ENCODE peak calls at places on chromosomes 12 and 14, in five cellular contexts. One of them, this sample, is unnamed.

GRCh38 chr12:30191701-30192455 is 408.1 kb upstream of the TMTC1 start:
- DNase-seq in HepG2: no peak
- DNase-seq in K562: no peak
- DNase-seq in SK-N-SH: no peak
- DNase-seq in GM12878: no peak
- DNase-seq in this sample: peak; percentile 22

GRCh38 chr14:104187121-104187889 is 48.9 kb downstream of the KIF26A start:
- DNase-seq in HepG2: no peak
- DNase-seq in K562: no peak
- DNase-seq in SK-N-SH: no peak
- DNase-seq in GM12878: no peak
- DNase-seq in this sample: no peak

GRCh38 chr12:42730286-42730685 is 140.7 kb upstream of the PRICKLE1 start:
- DNase-seq in HepG2: no peak
- DNase-seq in K562: no peak
- DNase-seq in SK-N-SH: no peak
- DNase-seq in GM12878: no peak
- DNase-seq in this sample: no peak

GRCh38 chr12:2023365-2023764 is 19.1 kb upstream of the DCP1B start:
- DNase-seq in HepG2: no peak
- DNase-seq in K562: no peak
- DNase-seq in SK-N-SH: no peak
- DNase-seq in GM12878: no peak
- DNase-seq in this sample: no peak

GRCh38 chr12:45789025-45789424 is 59.5 kb downstream of the ARID2 start:
- DNase-seq in HepG2: no peak
- DNase-seq in K562: no peak
- DNase-seq in SK-N-SH: peak; percentile 6
- DNase-seq in GM12878: no peak
- DNase-seq in this sample: no peak

GRCh38 chr12:26029741-26030033 is 71.2 kb downstream of the RASSF8 start:
- DNase-seq in HepG2: no peak
- DNase-seq in K562: no peak
- DNase-seq in SK-N-SH: no peak
- DNase-seq in GM12878: no peak
- DNase-seq in this sample: no peak

GRCh38 chr12:30970559-30971202 is 44.1 kb downstream of the TSPAN11 start:
- DNase-seq in HepG2: no peak
- DNase-seq in K562: no peak
- DNase-seq in SK-N-SH: peak; percentile 77
- DNase-seq in GM12878: no peak
- DNase-seq in this sample: no peak

GRCh38 chr12:40738856-40739255 is 46.6 kb downstream of the CNTN1 start:
- DNase-seq in HepG2: no peak
- DNase-seq in K562: no peak
- DNase-seq in SK-N-SH: no peak
- DNase-seq in GM12878: no peak
- DNase-seq in this sample: no peak

GRCh38 chr12:109595321-109595902 is 21.8 kb downstream of the MVK start:
- DNase-seq in HepG2: no peak
- DNase-seq in K562: no peak
- DNase-seq in SK-N-SH: no peak
- DNase-seq in GM12878: no peak
- DNase-seq in this sample: no peak

GRCh38 chr14:105064721-105065143 is 498 bp downstream of the GPR132 start:
- DNase-seq in HepG2: peak; percentile 36
- DNase-seq in K562: no peak
- DNase-seq in SK-N-SH: peak; percentile 44
- DNase-seq in GM12878: no peak
- DNase-seq in this sample: no peak

GRCh38 chr14:99724196-99724891 is 40.2 kb downstream of the CYP46A1 start:
- DNase-seq in HepG2: no peak
- DNase-seq in K562: no peak
- DNase-seq in SK-N-SH: no peak
- DNase-seq in GM12878: no peak
- DNase-seq in this sample: no peak

GRCh38 chr12:1130164-1130563 is 139.1 kb downstream of the ERC1 start:
- DNase-seq in HepG2: peak; percentile 83
- DNase-seq in K562: peak; percentile 66
- DNase-seq in SK-N-SH: no peak
- DNase-seq in GM12878: no peak
- DNase-seq in this sample: no peak

GRCh38 chr12:69613351-69613750 is 2.6 kb upstream of the LRRC10 start:
- DNase-seq in HepG2: no peak
- DNase-seq in K562: no peak
- DNase-seq in SK-N-SH: no peak
- DNase-seq in GM12878: no peak
- DNase-seq in this sample: no peak

GRCh38 chr12:123027726-123028445 is 47.4 kb downstream of the ARL6IP4 start:
- DNase-seq in HepG2: no peak
- DNase-seq in K562: no peak
- DNase-seq in SK-N-SH: no peak
- DNase-seq in GM12878: no peak
- DNase-seq in this sample: no peak

DNA sequence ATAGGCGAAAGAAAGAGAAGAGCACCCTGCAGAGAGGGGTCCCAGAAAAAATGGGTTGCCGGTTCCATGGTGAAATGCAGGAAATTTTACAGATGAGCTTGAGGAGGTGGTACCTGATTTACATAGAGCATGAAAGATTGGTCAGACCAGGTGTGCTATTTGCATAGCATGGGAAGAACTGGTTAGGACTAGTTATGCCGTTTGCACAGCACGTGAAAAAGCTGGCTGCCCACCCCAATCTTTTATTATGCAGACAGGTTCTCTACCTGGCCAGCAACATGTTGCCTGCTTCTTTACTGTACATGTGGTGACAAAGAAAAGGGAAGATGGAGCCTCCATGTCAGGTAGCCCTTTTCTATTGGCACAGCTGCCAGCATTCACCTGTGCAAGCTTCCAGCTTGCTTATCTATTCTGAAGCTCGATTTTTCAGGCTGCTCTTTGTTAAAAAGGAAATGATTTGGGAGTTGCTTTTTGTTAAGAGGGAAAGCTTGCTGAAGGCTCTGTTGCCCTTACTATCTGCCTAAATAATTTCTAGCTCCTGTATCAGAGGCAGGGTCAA is 62.9 kb upstream of the ELK3 start:
- DNase-seq in HepG2: no peak
- DNase-seq in K562: no peak
- DNase-seq in SK-N-SH: no peak
- DNase-seq in GM12878: no peak
- DNase-seq in this sample: no peak
- TF ChIP-seq FOXM1 in HepG2: no peak
- TF ChIP-seq FOXM1 in K562: no peak
- TF ChIP-seq FOXM1 in SK-N-SH: no peak
- TF ChIP-seq FOXM1 in GM12878: no peak
- TF ChIP-seq FOXM1 in this sample: no peak

GRCh38 chr14:34983148-34983760 is 462 bp downstream of the SRP54 start:
- DNase-seq in HepG2: no peak
- DNase-seq in K562: no peak
- DNase-seq in SK-N-SH: no peak
- DNase-seq in GM12878: no peak
- DNase-seq in this sample: no peak
- TF ChIP-seq FOXM1 in HepG2: no peak
- TF ChIP-seq FOXM1 in K562: no peak
- TF ChIP-seq FOXM1 in SK-N-SH: no peak
- TF ChIP-seq FOXM1 in GM12878: no peak
- TF ChIP-seq FOXM1 in this sample: no peak

DNA sequence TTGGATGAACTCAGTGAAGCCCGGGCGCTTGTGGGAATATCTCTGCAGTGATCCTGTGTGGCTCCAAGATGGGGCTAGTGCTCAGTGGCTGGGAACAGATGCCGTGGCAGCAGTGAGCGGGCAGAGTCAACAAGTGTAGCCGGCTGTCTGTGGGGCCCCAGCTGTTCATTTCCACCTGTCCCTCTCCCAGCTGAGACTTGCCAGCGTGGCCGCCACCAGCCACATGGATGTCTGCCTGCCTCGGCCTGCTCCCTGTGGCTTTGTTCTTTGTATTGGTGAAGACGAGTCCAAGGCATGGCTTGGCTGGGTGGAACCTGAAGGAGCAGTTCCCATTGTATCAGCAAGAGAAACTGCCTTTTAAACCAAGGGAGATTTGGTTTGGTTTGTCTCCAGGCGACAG is 77.3 kb downstream of the NOS1 start:
- DNase-seq in HepG2: no peak
- DNase-seq in K562: no peak
- DNase-seq in SK-N-SH: no peak
- DNase-seq in GM12878: no peak
- DNase-seq in this sample: no peak
- TF ChIP-seq FOXM1 in HepG2: no peak
- TF ChIP-seq FOXM1 in K562: no peak
- TF ChIP-seq FOXM1 in SK-N-SH: no peak
- TF ChIP-seq FOXM1 in GM12878: no peak
- TF ChIP-seq FOXM1 in this sample: no peak

DNA sequence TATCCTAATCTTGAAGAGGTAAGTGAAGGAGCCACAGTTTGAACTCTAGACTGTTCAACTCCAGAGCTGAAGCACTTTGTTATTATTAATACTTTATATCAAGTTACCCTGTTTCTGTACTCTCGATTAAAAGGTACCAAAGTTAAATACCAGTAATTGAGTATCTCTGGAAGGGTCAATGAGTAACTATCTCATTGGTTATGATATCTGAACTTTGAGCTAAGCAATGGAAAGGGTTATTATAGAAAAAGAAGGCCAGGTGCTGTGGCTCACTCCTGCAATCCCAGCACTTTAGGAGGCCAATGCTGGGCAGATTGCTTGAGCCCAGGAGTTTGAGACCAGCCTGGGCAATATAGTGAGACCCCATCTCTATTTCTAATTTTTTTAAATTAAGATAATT is 9.9 kb downstream of the TMEM19 start:
- DNase-seq in HepG2: no peak
- DNase-seq in K562: no peak
- DNase-seq in SK-N-SH: no peak
- DNase-seq in GM12878: no peak
- DNase-seq in this sample: no peak
- TF ChIP-seq FOXM1 in HepG2: no peak
- TF ChIP-seq FOXM1 in K562: no peak
- TF ChIP-seq FOXM1 in SK-N-SH: no peak
- TF ChIP-seq FOXM1 in GM12878: no peak
- TF ChIP-seq FOXM1 in this sample: no peak

GRCh38 chr12:124661382-124661781 is 94.0 kb upstream of the NCOR2 start:
- DNase-seq in HepG2: no peak
- DNase-seq in K562: peak; percentile 23
- DNase-seq in SK-N-SH: peak; percentile 55
- DNase-seq in GM12878: no peak
- DNase-seq in this sample: no peak
- TF ChIP-seq FOXM1 in HepG2: no peak
- TF ChIP-seq FOXM1 in K562: no peak
- TF ChIP-seq FOXM1 in SK-N-SH: no peak
- TF ChIP-seq FOXM1 in GM12878: no peak
- TF ChIP-seq FOXM1 in this sample: no peak

GRCh38 chr14:90467501-90467900 is 70.7 kb downstream of the CALM1 start:
- DNase-seq in HepG2: no peak
- DNase-seq in K562: no peak
- DNase-seq in SK-N-SH: no peak
- DNase-seq in GM12878: no peak
- DNase-seq in this sample: no peak

GRCh38 chr14:90475298-90475697 is 78.5 kb downstream of the CALM1 start:
- DNase-seq in HepG2: no peak
- DNase-seq in K562: no peak
- DNase-seq in SK-N-SH: no peak
- DNase-seq in GM12878: no peak
- DNase-seq in this sample: no peak

DNA sequence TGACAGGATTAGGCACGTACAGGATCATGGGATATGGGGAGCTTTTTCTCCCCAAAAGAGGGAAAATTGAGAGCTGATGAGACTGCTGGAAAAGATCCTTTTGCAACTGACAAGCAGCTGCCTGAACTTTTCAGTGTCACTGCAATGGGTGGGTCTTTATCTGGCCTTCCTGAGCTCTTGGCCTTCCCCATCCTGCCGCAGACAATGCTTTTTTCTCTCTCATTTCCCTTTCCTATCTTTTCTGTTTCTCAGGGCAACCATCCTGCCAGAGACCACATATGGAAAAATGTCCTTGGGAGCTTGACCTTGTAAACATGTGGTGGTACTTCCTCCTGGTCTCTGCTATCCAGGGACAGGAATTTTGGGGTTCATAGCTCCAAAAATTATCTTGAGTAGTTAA is 75.8 kb downstream of the CALM1 start:
- DNase-seq in HepG2: no peak
- DNase-seq in K562: no peak
- DNase-seq in SK-N-SH: no peak
- DNase-seq in GM12878: no peak
- DNase-seq in this sample: no peak
- TF ChIP-seq FOXM1 in HepG2: no peak
- TF ChIP-seq FOXM1 in K562: no peak
- TF ChIP-seq FOXM1 in SK-N-SH: no peak
- TF ChIP-seq FOXM1 in GM12878: no peak
- TF ChIP-seq FOXM1 in this sample: no peak

DNA sequence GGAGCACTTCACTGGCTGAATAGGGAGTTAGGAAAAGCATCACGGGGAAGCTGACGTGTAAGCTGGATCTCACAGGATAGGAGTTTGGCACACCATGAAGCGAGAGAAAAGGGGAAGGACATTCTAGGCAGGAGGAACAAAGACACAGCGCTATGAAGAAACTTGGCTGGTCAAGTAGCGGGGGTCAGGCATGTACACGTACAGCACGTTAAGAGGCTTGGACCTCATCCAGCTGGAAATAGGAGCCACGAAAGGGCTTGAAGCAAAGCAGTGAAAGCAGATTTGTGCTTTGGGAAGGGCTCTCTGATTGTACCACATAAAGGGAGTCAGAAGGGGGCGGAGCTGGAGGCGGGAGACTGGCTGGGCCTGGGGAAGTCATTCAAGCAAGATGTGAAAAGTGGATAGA is 19.6 kb upstream of the GALNT8 start:
- DNase-seq in HepG2: no peak
- DNase-seq in K562: no peak
- DNase-seq in SK-N-SH: no peak
- DNase-seq in GM12878: no peak
- DNase-seq in this sample: no peak
- TF ChIP-seq FOXM1 in HepG2: no peak
- TF ChIP-seq FOXM1 in K562: no peak
- TF ChIP-seq FOXM1 in SK-N-SH: no peak
- TF ChIP-seq FOXM1 in GM12878: no peak
- TF ChIP-seq FOXM1 in this sample: no peak